ENCODE peak calls at places on chromosomes 2 and 18, in eight cellular contexts. U is neural crest cell, Z is Panc1, A is GM13976, L is B cell, W is endothelial cell, X is psoas muscle, N is kidney. K is an unnamed sample.

GRCh38 chr2:203861197-203861596 is 6.4 kb upstream of the CTLA4 start:
- DNase-seq in U (no peak), Z (no peak), A (no peak), L (no peak), W (no peak), X (no peak), N (no peak), K (no peak)

GRCh38 chr2:126656311-126657145 is 570 bp downstream of the GYPC start:
- DNase-seq in U (peak), Z (no peak), A (peak), L (peak), W (peak), X (peak), N (peak), K (peak)

GRCh38 chr2:136305517-136306192 is 187.7 kb upstream of the CXCR4 start:
- DNase-seq in U (no peak), Z (peak), A (peak), L (no peak), W (no peak), X (no peak), N (no peak), K (peak)

GRCh38 chr2:96549967-96550786 is 13.6 kb downstream of the ARID5A start:
- DNase-seq in U (no peak), Z (no peak), A (peak), L (no peak), W (peak), X (peak), N (peak), K (no peak)

GRCh38 chr2:8535398-8535755 is 146.5 kb upstream of the ID2 start:
- DNase-seq in U (no peak), Z (no peak), A (no peak), L (no peak), W (no peak), X (no peak), N (no peak), K (no peak)

GRCh38 chr2:174614261-174614660 is 16.7 kb upstream of the WIPF1 start:
- DNase-seq in U (no peak), Z (no peak), A (no peak), L (no peak), W (no peak), X (no peak), N (no peak), K (no peak)

GRCh38 chr2:172100080-172101007 is 2.4 kb downstream of the DLX2 start:
- DNase-seq in U (peak), Z (no peak), A (peak), L (peak), W (no peak), X (no peak), N (peak), K (peak)

GRCh38 chr2:217777906-217778305 is 224.9 kb downstream of the TNS1 start:
- DNase-seq in U (no peak), Z (no peak), A (no peak), L (no peak), W (no peak), X (no peak), N (no peak), K (no peak)

GRCh38 chr2:136257893-136258292 is 139.9 kb upstream of the CXCR4 start:
- DNase-seq in U (no peak), Z (no peak), A (no peak), L (no peak), W (no peak), X (no peak), N (no peak), K (no peak)

GRCh38 chr2:70906022-70906421 is 29.7 kb upstream of the ATP6V1B1 start:
- DNase-seq in U (no peak), Z (no peak), A (no peak), L (no peak), W (no peak), X (no peak), N (no peak), K (no peak)

GRCh38 chr2:170155022-170155722 is 22.8 kb upstream of the MYO3B start:
- DNase-seq in U (no peak), Z (no peak), A (no peak), L (no peak), W (peak), X (no peak), N (no peak), K (peak)

GRCh38 chr2:211837706-211838105 is 700.9 kb downstream of the ERBB4 start:
- DNase-seq in U (no peak), Z (no peak), A (no peak), L (no peak), W (no peak), X (no peak), N (no peak), K (no peak)

GRCh38 chr2:190843874-190844699 is 36.5 kb upstream of the GLS start:
- DNase-seq in U (no peak), Z (no peak), A (peak), L (no peak), W (no peak), X (no peak), N (no peak), K (peak)

GRCh38 chr18:78547817-78548216 is 431.8 kb upstream of the SALL3 start:
- DNase-seq in U (no peak), Z (no peak), A (no peak), L (no peak), W (no peak), X (no peak), N (no peak), K (no peak)

GRCh38 chr2:29455202-29455885 is 340.1 kb downstream of the CLIP4 start:
- DNase-seq in U (peak), Z (no peak), A (no peak), L (no peak), W (no peak), X (no peak), N (no peak), K (no peak)

GRCh38 chr2:30670453-30670852 is 136.8 kb downstream of the CAPN13 start:
- DNase-seq in U (no peak), Z (no peak), A (no peak), L (no peak), W (no peak), X (no peak), N (no peak), K (no peak)

GRCh38 chr2:134917958-134918517 is 584 bp upstream of the CCNT2 start:
- DNase-seq in U (no peak), Z (peak), A (no peak), L (peak), W (peak), X (peak), N (no peak), K (no peak)

GRCh38 chr2:960064-960736 is 9.6 kb downstream of the SNTG2 start:
- DNase-seq in U (no peak), Z (no peak), A (no peak), L (no peak), W (no peak), X (no peak), N (no peak), K (no peak)

GRCh38 chr2:69059731-69060290 is 46.8 kb downstream of the ANTXR1 start:
- DNase-seq in U (no peak), Z (no peak), A (no peak), L (no peak), W (no peak), X (no peak), N (no peak), K (no peak)

GRCh38 chr18:46156124-46156745 is 52.0 kb downstream of the HAUS1 start:
- DNase-seq in U (no peak), Z (no peak), A (no peak), L (no peak), W (no peak), X (no peak), N (no peak), K (no peak)

GRCh38 chr2:31214638-31214915 is 2.7 kb downstream of the CAPN14 start:
- DNase-seq in U (no peak), Z (no peak), A (no peak), L (no peak), W (no peak), X (no peak), N (no peak), K (no peak)

GRCh38 chr2:25251461-25252273 is 83.3 kb upstream of the POMC start:
- DNase-seq in U (peak), Z (no peak), A (peak), L (peak), W (peak), X (peak), N (peak), K (peak)

GRCh38 chr2:70685771-70686171 is 82.2 kb downstream of the ADD2 start:
- DNase-seq in U (no peak), Z (no peak), A (no peak), L (no peak), W (no peak), X (no peak), N (no peak), K (no peak)

GRCh38 chr2:8437228-8437948 is 244.5 kb upstream of the ID2 start:
- DNase-seq in U (no peak), Z (no peak), A (no peak), L (no peak), W (no peak), X (no peak), N (no peak), K (no peak)

GRCh38 chr2:230762317-230762896 is 49.8 kb downstream of the CAB39 start:
- DNase-seq in U (peak), Z (no peak), A (no peak), L (no peak), W (peak), X (no peak), N (no peak), K (no peak)

GRCh38 chr2:43254331-43254730 is 27.9 kb upstream of the ZFP36L2 start:
- DNase-seq in U (no peak), Z (no peak), A (no peak), L (no peak), W (no peak), X (no peak), N (no peak), K (no peak)

GRCh38 chr2:43255249-43255960 is 29.0 kb upstream of the ZFP36L2 start:
- DNase-seq in U (no peak), Z (no peak), A (no peak), L (no peak), W (no peak), X (no peak), N (no peak), K (no peak)

GRCh38 chr2:43262239-43262638 is 35.8 kb upstream of the ZFP36L2 start:
- DNase-seq in U (no peak), Z (no peak), A (no peak), L (no peak), W (no peak), X (no peak), N (no peak), K (no peak)

GRCh38 chr2:43258547-43259156 is 32.2 kb upstream of the ZFP36L2 start:
- DNase-seq in U (no peak), Z (no peak), A (no peak), L (no peak), W (no peak), X (no peak), N (no peak), K (no peak)
- TF ChIP-seq CTCF in U (no peak), Z (no peak), A (no peak), L (no peak), W (no peak), X (no peak), N (no peak), K (no peak)

DNA sequence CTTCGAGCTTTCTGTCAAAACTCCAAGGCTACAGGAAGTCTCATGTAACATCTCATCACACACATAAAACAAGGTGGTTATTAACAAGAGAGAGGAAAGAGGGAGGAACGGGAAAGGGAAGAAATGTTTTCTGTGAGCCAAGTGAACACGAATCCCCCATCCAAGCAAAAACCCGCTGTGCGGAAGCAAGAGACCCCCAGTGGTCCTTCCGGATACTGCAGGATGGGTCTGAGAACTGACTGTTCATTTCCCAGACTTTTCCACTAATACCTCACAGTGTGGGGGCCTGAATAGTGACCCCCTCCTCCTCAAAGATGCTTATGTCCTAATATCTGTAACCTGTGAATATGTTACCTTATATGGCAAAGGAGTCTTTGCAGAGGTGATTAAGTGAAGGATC is 19.0 kb upstream of the DIPK1C start:
- DNase-seq in U (peak), Z (no peak), A (no peak), L (no peak), W (peak), X (no peak), N (no peak), K (no peak)
- TF ChIP-seq CTCF in U (peak), Z (peak), A (no peak), L (peak), W (peak), X (peak), N (peak), K (no peak)

GRCh38 chr2:196238836-196239380 is 67.5 kb upstream of the STK17B start:
- DNase-seq in U (no peak), Z (no peak), A (no peak), L (no peak), W (no peak), X (no peak), N (no peak), K (no peak)

GRCh38 chr2:196239622-196240587 is 68.5 kb upstream of the STK17B start:
- DNase-seq in U (no peak), Z (no peak), A (peak), L (peak), W (peak), X (peak), N (peak), K (peak)

GRCh38 chr2:196244516-196244915 is 73.1 kb upstream of the STK17B start:
- DNase-seq in U (no peak), Z (no peak), A (no peak), L (no peak), W (no peak), X (no peak), N (no peak), K (no peak)

GRCh38 chr2:196242131-196242620 is 70.8 kb upstream of the STK17B start:
- DNase-seq in U (no peak), Z (no peak), A (peak), L (peak), W (no peak), X (no peak), N (no peak), K (peak)

GRCh38 chr2:196241175-196241574 is 69.8 kb upstream of the STK17B start:
- DNase-seq in U (no peak), Z (no peak), A (no peak), L (no peak), W (no peak), X (no peak), N (no peak), K (no peak)
- TF ChIP-seq CTCF in U (no peak), Z (no peak), A (no peak), L (no peak), W (no peak), X (no peak), N (no peak), K (no peak)

GRCh38 chr2:218865999-218866398 is 6.4 kb downstream of the WNT6 start:
- DNase-seq in U (no peak), Z (no peak), A (no peak), L (no peak), W (no peak), X (no peak), N (no peak), K (no peak)
- TF ChIP-seq CTCF in U (no peak), Z (no peak), A (no peak), L (no peak), W (no peak), X (no peak), N (no peak), K (no peak)

GRCh38 chr18:75858754-75859153 is 431.3 kb upstream of the SMIM21 start:
- DNase-seq in U (no peak), Z (no peak), A (no peak), L (no peak), W (no peak), X (no peak), N (no peak), K (no peak)

GRCh38 chr18:75854808-75855207 is 427.3 kb upstream of the SMIM21 start:
- DNase-seq in U (no peak), Z (no peak), A (no peak), L (no peak), W (no peak), X (no peak), N (no peak), K (no peak)

GRCh38 chr18:75857558-75857957 is 430.1 kb upstream of the SMIM21 start:
- DNase-seq in U (no peak), Z (no peak), A (no peak), L (no peak), W (no peak), X (no peak), N (no peak), K (no peak)

GRCh38 chr18:75859533-75859932 is 432.0 kb upstream of the SMIM21 start:
- DNase-seq in U (no peak), Z (no peak), A (no peak), L (no peak), W (no peak), X (no peak), N (no peak), K (no peak)

DNA sequence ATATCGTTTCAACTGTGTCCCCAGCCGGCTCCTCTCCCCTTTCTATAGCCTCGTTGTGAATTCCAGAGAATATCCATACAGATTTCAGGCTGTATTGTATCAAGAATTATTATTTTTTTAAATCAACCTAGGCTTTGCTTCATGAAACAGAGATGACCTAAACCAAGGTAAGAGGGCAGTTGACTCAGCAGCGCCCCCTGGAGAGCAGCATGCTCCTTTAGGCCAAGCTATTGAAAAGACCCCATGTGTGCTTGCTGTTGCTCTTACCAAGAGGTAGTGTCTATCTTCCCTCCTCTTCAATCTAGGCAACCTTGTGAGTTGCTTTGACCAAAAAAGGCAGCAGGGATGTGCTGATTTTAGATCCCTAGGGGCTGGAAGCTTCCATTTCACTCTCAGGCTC is 426.7 kb upstream of the SMIM21 start:
- DNase-seq in U (peak), Z (no peak), A (no peak), L (no peak), W (peak), X (no peak), N (no peak), K (no peak)
- TF ChIP-seq CTCF in U (peak), Z (peak), A (peak), L (no peak), W (peak), X (peak), N (no peak), K (no peak)

DNA sequence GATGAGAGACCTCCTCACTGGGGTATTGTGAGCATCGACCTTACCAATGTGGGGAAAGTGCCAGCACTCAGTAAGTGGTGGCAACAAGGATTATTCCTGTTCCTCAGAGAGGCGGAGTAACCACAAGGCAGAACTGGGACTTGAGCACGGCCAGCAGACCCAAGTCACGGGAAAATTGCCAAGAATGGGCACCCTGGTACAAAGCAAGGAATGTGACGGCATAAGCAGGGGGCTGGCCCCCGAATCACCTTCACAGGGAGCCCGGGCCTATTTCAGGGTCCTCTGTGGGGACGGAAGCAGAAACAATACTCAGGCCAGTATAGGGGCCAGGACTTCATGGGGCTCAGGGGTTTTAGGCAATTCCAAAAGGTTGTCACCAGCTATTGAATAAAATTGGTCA is 25.4 kb downstream of the CENPA start:
- DNase-seq in U (no peak), Z (no peak), A (no peak), L (no peak), W (no peak), X (no peak), N (no peak), K (no peak)
- TF ChIP-seq CTCF in U (no peak), Z (no peak), A (no peak), L (no peak), W (no peak), X (no peak), N (no peak), K (no peak)

GRCh38 chr2:119010336-119010735 is 68.3 kb downstream of the MARCO start:
- DNase-seq in U (no peak), Z (no peak), A (no peak), L (no peak), W (peak), X (no peak), N (no peak), K (no peak)

GRCh38 chr2:119009110-119009509 is 67.1 kb downstream of the MARCO start:
- DNase-seq in U (no peak), Z (no peak), A (no peak), L (no peak), W (peak), X (no peak), N (no peak), K (no peak)

GRCh38 chr2:119006441-119006840 is 64.4 kb downstream of the MARCO start:
- DNase-seq in U (no peak), Z (no peak), A (no peak), L (no peak), W (no peak), X (no peak), N (no peak), K (no peak)

GRCh38 chr2:119005565-119005964 is 63.6 kb downstream of the MARCO start:
- DNase-seq in U (no peak), Z (no peak), A (no peak), L (no peak), W (no peak), X (no peak), N (no peak), K (no peak)

DNA sequence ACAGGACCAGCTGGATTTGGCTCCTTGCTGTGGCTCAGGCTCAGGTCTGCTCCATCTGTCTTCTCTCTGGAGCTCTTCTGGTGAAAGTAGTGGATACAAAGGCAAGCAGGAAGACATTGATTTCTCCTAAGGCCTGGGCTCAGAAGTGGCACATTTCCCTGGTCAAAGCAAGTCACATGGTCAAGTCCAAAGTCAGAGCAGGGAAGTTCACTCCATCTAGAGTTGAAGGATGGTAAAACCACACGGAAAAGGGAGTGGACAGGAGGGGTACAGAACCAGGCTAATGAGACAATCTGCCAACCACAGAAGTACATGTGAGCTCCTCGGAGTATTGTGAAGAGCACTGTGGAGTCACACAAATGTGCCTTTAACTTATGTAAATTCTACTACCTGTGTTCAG is 66.1 kb downstream of the MARCO start:
- DNase-seq in U (no peak), Z (no peak), A (no peak), L (no peak), W (no peak), X (no peak), N (no peak), K (no peak)
- TF ChIP-seq CTCF in U (no peak), Z (peak), A (no peak), L (no peak), W (no peak), X (no peak), N (no peak), K (no peak)

DNA sequence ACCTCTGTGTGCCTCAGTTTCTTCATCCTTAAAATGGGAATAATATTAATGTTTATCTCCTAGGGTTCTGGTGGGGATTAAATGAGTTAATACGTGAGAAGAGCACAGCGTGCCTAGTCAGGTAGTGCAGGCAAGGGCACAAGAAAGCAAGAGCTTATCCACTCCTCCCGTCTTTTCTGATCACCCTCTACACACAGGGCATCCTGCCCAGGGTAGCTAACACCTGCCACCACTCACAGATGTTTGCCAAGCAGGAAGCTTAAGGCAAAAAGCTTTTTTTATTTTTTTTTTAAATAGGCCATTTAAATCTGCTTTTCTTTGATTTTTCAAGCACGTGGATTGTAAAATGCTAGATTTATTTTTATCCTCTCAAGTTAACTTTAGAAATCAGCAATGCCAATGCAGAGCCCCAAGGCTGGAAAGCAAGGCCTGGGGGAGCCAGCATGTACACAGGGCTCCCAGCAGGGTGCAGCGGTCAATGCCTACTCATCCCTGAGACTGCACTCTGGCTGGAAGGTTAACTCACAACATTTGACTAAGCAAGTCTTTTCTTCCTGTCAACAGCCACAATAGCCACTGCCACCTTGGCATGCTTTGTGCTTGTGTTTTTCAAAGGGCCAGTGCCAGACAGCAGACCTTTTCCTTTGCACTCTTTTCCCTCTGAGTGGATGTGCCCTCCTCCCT is 86.5 kb upstream of the ACAA2 start:
- DNase-seq in U (no peak), Z (no peak), A (no peak), L (no peak), W (peak), X (no peak), N (no peak), K (no peak)
- TF ChIP-seq CTCF in U (peak), Z (no peak), A (no peak), L (no peak), W (no peak), X (no peak), N (no peak), K (no peak)